ENCODE peak calls at places on chromosome 18, in five cellular contexts. F is small intestine, T is posterior cingulate gyrus, X is NCI-H1105 treated with DMSO at 0.1 percent for 48 hours, C is iris pigment epithelial cell. U is an unnamed sample.
A peak's percentile ranks its signal among the peaks of the same experiment; 100 is the strongest.

GRCh38 chr18:8797206-8797605 is 91.8 kb downstream of the MTCL1 start:
- DNase-seq in F (peak; percentile 71), T (no peak), X (no peak), C (no peak), U (peak; percentile 46)

GRCh38 chr18:23871410-23871809 is 143.1 kb upstream of the TTC39C start:
- DNase-seq in F (peak; percentile 69), T (no peak), X (peak; percentile 56), C (no peak), U (no peak)

GRCh38 chr18:44309185-44309584 is 371.5 kb upstream of the SETBP1 start:
- DNase-seq in F (no peak), T (no peak), X (no peak), C (peak; percentile 76), U (peak; percentile 59)

GRCh38 chr18:2147424-2147823 is 423.9 kb downstream of the METTL4 start:
- DNase-seq in F (no peak), T (no peak), X (no peak), C (no peak), U (no peak)

GRCh38 chr18:79200546-79201268 is 131.5 kb downstream of the ATP9B start:
- DNase-seq in F (peak; percentile 7), T (no peak), X (no peak), C (peak; percentile 18), U (no peak)

GRCh38 chr18:44537521-44537920 is 143.2 kb upstream of the SETBP1 start:
- DNase-seq in F (no peak), T (no peak), X (no peak), C (peak; percentile 63), U (peak; percentile 96)

GRCh38 chr18:23135679-23136325 is 517 bp downstream of the CABLES1 start:
- DNase-seq in F (peak; percentile 33), T (peak; percentile 16), X (peak; percentile 32), C (peak; percentile 41), U (peak; percentile 69)

GRCh38 chr18:46283895-46284295 is 179.7 kb downstream of the HAUS1 start:
- DNase-seq in F (no peak), T (no peak), X (peak; percentile 19), C (no peak), U (no peak)

GRCh38 chr18:78518805-78519204 is 460.8 kb upstream of the SALL3 start:
- DNase-seq in F (no peak), T (no peak), X (no peak), C (no peak), U (no peak)

GRCh38 chr18:21115519-21116411 is 4.2 kb upstream of the ROCK1 start:
- DNase-seq in F (no peak), T (no peak), X (no peak), C (peak; percentile 80), U (peak; percentile 82)

GRCh38 chr18:24397131-24397693 is 412 bp downstream of the OSBPL1A start:
- DNase-seq in F (peak; percentile 69), T (peak; percentile 78), X (peak; percentile 82), C (peak; percentile 83), U (peak; percentile 89)

GRCh38 chr18:3794537-3795348 is 344.8 kb downstream of the TGIF1 start:
- DNase-seq in F (peak; percentile 51), T (no peak), X (peak; percentile 23), C (peak; percentile 73), U (peak; percentile 69)

GRCh38 chr18:4831127-4831526 is 365.9 kb downstream of the AKAIN1 start:
- DNase-seq in F (no peak), T (no peak), X (no peak), C (no peak), U (no peak)

GRCh38 chr18:48326901-48327675 is 82.1 kb downstream of the ZBTB7C start:
- DNase-seq in F (no peak), T (no peak), X (no peak), C (peak; percentile 74), U (peak; percentile 28)

U was measured in adipocyte.